ENCODE peak calls at places on chromosomes 2 and 18, in five cellular contexts. M, B, A, P and X are unnamed samples.

GRCh38 chr2:85853499-85854165 is 35.2 kb downstream of the ST3GAL5 start:
- DNase-seq in B (peak), A (no peak), M (no peak), P (no peak), X (peak)

GRCh38 chr18:57230861-57231260 is 84.0 kb downstream of the BOD1L2 start:
- DNase-seq in A (no peak), M (no peak), B (no peak), P (no peak), X (no peak)

GRCh38 chr2:95361216-95361980 is 41.1 kb upstream of the FAHD2A start:
- DNase-seq in B (no peak), M (no peak), A (no peak), P (no peak), X (no peak)

GRCh38 chr2:35989523-35989922 is 366.1 kb upstream of the CRIM1 start:
- DNase-seq in M (no peak), P (no peak), A (no peak), B (no peak), X (no peak)

GRCh38 chr2:95291222-95291621 is 5.9 kb upstream of the KCNIP3 start:
- DNase-seq in A (no peak), P (no peak), M (no peak), B (no peak), X (peak)

GRCh38 chr2:187302619-187303018 is 145.4 kb downstream of the CALCRL start:
- DNase-seq in A (no peak), B (no peak), M (no peak), P (no peak), X (no peak)

GRCh38 chr18:45335644-45336043 is 279.6 kb upstream of the SLC14A2 start:
- DNase-seq in A (no peak), P (no peak), B (no peak), M (no peak), X (no peak)

GRCh38 chr2:3504741-3505140 is 14.6 kb downstream of the ADI1 start:
- DNase-seq in M (no peak), P (no peak), A (no peak), B (no peak), X (no peak)

GRCh38 chr2:108573070-108573469 is 38.8 kb downstream of the LIMS1 start:
- DNase-seq in B (no peak), M (no peak), A (no peak), P (no peak), X (no peak)

GRCh38 chr2:48707466-48707865 is 48.1 kb downstream of the LHCGR start:
- DNase-seq in M (no peak), B (no peak), P (peak), A (no peak), X (no peak)

GRCh38 chr2:88350641-88351601 is 101.6 kb downstream of the FOXI3 start:
- DNase-seq in P (no peak), M (no peak), A (peak), B (peak), X (no peak)

GRCh38 chr2:214203744-214204289 is 207.0 kb upstream of the VWC2L start:
- DNase-seq in A (no peak), P (no peak), B (no peak), M (no peak), X (no peak)

GRCh38 chr2:3625186-3625585 is 30.3 kb downstream of the COLEC11 start:
- DNase-seq in P (no peak), A (no peak), M (no peak), B (no peak), X (no peak)

GRCh38 chr2:237182422-237183123 is 96.9 kb downstream of the COPS8 start:
- DNase-seq in B (no peak), A (no peak), M (no peak), P (no peak), X (no peak)

GRCh38 chr2:140502951-140503630 is 1627.7 kb downstream of the LRP1B start:
- DNase-seq in P (no peak), M (no peak), A (no peak), B (no peak), X (peak)

GRCh38 chr2:136057802-136058140 is 60.2 kb downstream of the CXCR4 start:
- DNase-seq in M (no peak), P (no peak), A (no peak), B (peak), X (peak)

GRCh38 chr2:12050381-12050780 is 303.9 kb downstream of the LPIN1 start:
- DNase-seq in P (peak), M (no peak), A (no peak), B (peak), X (no peak)

GRCh38 chr18:50240083-50240563 is 26.2 kb downstream of the CFAP53 start:
- DNase-seq in P (no peak), A (no peak), M (no peak), B (no peak), X (no peak)

GRCh38 chr2:241325257-241325656 is 9.5 kb downstream of the SEPTIN2 start:
- DNase-seq in A (no peak), B (no peak), M (no peak), P (no peak), X (no peak)

GRCh38 chr2:56288863-56289580 is 105.2 kb downstream of the CCDC85A start:
- DNase-seq in B (peak), A (no peak), M (no peak), P (no peak), X (no peak)

GRCh38 chr2:230660294-230661060 is 52.2 kb upstream of the CAB39 start:
- DNase-seq in B (peak), M (no peak), A (peak), P (no peak), X (peak)

GRCh38 chr2:19623488-19623887 is 265.1 kb upstream of the OSR1 start:
- DNase-seq in B (no peak), M (no peak), P (no peak), A (no peak), X (no peak)

GRCh38 chr2:98216611-98217010 is 129.6 kb downstream of the VWA3B start:
- DNase-seq in M (no peak), A (no peak), B (no peak), P (no peak), X (no peak)

GRCh38 chr2:74836675-74837401 is 2.9 kb downstream of the HK2 start:
- DNase-seq in M (no peak), B (no peak), P (no peak), A (no peak), X (no peak)

GRCh38 chr2:223003191-223003590 is 48.8 kb upstream of the KCNE4 start:
- DNase-seq in P (no peak), B (no peak), M (no peak), A (no peak), X (no peak)

GRCh38 chr18:68376931-68377330 is 338.0 kb downstream of the TMX3 start:
- DNase-seq in P (no peak), B (no peak), M (no peak), A (no peak), X (no peak)

GRCh38 chr2:48199076-48199475 is 292.8 kb upstream of the FBXO11 start:
- DNase-seq in M (no peak), P (no peak), A (no peak), B (no peak), X (no peak)